ENCODE peak calls at places on chromosomes 4 and X, in four cellular contexts. F is left ventricle myocardium inferior, Q is AG09309, L is kidney. M is an unnamed sample.

GRCh38 chr4:186132577-186133277 is 28.2 kb downstream of the FAM149A start:
- DNase-seq in L (no peak), Q (no peak), F (no peak), M (no peak)

GRCh38 chrX:130028196-130028595 is 45.8 kb downstream of the BCORL1 start:
- DNase-seq in L (no peak), Q (peak; percentile 1), F (peak; percentile 35), M (peak; percentile 72)

GRCh38 chr4:100289530-100289888 is 99.2 kb upstream of the DDIT4L start:
- DNase-seq in L (no peak), Q (no peak), F (no peak), M (no peak)

GRCh38 chr4:138401330-138401729 is 159.2 kb upstream of the SLC7A11 start:
- DNase-seq in F (peak; percentile 39), Q (no peak), L (peak; percentile 69), M (no peak)

GRCh38 chr4:110480741-110481271 is 4.9 kb downstream of the ENPEP start:
- DNase-seq in F (no peak), Q (no peak), L (no peak), M (no peak)

GRCh38 chrX:10021461-10022272 is 54.5 kb downstream of the CLDN34 start:
- DNase-seq in L (no peak), Q (no peak), F (no peak), M (no peak)

GRCh38 chrX:135931644-135932487 is 38.4 kb downstream of the SAGE1 start:
- DNase-seq in F (peak; percentile 12), Q (peak; percentile 10), L (no peak), M (no peak)

GRCh38 chr4:136371231-136371630 is 1161.1 kb downstream of the PCDH18 start:
- DNase-seq in L (no peak), Q (no peak), F (no peak), M (no peak)

GRCh38 chr4:162015090-162015489 is 148.7 kb downstream of the FSTL5 start:
- DNase-seq in Q (no peak), L (no peak), F (no peak), M (no peak)

GRCh38 chr4:78659264-78659663 is 107.7 kb downstream of the ANXA3 start:
- DNase-seq in L (no peak), Q (no peak), F (no peak), M (no peak)

GRCh38 chr4:174157106-174157607 is 126.3 kb downstream of the FBXO8 start:
- DNase-seq in F (no peak), Q (no peak), L (no peak), M (no peak)

GRCh38 chrX:114841051-114841450 is 176.4 kb downstream of the IL13RA2 start:
- DNase-seq in F (no peak), L (no peak), Q (peak; percentile 18), M (no peak)

GRCh38 chrX:46683023-46683422 is 75.9 kb downstream of the SLC9A7 start:
- DNase-seq in Q (no peak), L (no peak), F (no peak), M (no peak)

GRCh38 chr4:154231796-154232478 is 259.7 kb downstream of the DCHS2 start:
- DNase-seq in Q (no peak), L (no peak), F (no peak), M (no peak)

GRCh38 chr4:37476256-37476655 is 209.9 kb downstream of the RELL1 start:
- DNase-seq in Q (no peak), L (no peak), F (no peak), M (no peak)

GRCh38 chrX:9498236-9498635 is 33.4 kb downstream of the TBL1X start:
- DNase-seq in L (no peak), Q (no peak), F (no peak), M (no peak)

GRCh38 chr4:113835005-113835404 is 73.5 kb upstream of the CAMK2D start:
- DNase-seq in Q (no peak), F (no peak), L (no peak), M (no peak)

GRCh38 chr4:113840850-113841249 is 79.3 kb upstream of the CAMK2D start:
- DNase-seq in Q (no peak), L (no peak), F (no peak), M (no peak)

GRCh38 chr4:113838421-113838820 is 76.9 kb upstream of the CAMK2D start:
- DNase-seq in L (no peak), Q (no peak), F (no peak), M (no peak)

GRCh38 chr4:113834302-113834701 is 72.8 kb upstream of the CAMK2D start:
- DNase-seq in Q (no peak), F (no peak), L (no peak), M (no peak)

GRCh38 chr4:113837397-113837796 is 75.9 kb upstream of the CAMK2D start:
- DNase-seq in Q (peak; percentile 74), F (no peak), L (no peak), M (no peak)
- TF ChIP-seq CTCF in Q (no peak), F (no peak), L (no peak), M (no peak)

DNA sequence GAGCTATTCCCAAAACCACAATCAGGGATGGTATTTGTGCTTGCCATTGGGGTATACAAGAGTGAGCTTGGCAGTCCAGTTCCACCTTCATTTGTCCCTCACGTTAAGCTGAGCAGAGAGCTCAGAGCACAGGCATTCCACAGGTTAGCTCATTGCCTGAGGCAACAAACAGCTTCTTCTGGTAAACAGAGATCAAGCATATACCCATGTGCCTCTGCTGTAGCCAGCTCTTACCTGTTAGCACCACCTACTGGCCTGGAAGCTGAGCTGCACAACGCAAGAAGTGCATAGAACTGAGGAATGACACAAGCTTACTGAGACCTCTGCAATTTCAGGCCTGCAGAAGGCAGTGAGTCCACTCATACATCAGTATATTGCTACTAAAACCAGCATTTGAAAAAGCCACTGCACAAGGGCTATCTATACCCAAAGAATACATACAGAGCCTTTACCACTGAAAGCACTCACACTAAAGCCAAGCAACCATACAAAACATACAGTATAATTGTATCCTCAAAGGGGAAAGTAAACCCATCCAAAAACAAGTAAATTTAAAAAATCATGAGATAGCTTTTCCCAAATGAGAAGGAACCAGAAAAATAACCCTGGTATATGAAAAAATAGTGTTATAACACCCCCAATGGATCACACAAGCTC is 258.3 kb upstream of the GABRA2 start:
- DNase-seq in Q (no peak), L (no peak), F (no peak), M (no peak)
- TF ChIP-seq CTCF in Q (no peak), L (peak; percentile 52), F (no peak), M (no peak)

DNA sequence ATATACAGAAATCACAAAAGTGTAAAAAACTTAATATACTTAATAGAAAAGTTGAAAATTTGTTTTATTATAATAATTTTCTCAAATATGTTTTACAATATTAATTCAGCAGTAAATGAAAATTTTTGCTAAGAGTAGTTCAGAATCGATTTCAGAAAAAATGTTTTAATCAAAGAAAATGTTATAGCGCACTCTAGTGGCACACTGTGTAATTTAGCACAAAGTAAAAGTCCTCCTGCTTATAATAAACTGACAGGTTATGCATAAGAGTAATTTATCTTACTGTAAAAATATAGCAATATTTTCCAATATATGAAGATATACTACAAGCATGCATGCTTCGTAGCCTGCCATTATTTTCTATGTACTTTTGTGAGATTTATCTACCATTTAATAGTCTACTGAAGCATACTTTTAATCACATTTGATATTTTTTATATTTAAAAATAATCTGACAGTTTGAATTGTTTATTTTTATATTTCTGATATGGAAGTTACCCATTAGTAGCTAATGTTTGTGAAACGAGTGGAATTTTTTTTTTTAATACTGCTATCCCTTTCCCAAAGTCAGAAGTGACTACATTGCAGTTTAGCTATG is 217.9 kb upstream of the KLHL4 start:
- DNase-seq in Q (peak; percentile 1), L (no peak), F (no peak), M (no peak)
- TF ChIP-seq CTCF in Q (peak; percentile 44), L (peak; percentile 8), F (peak; percentile 53), M (no peak)

GRCh38 chr4:46956451-46956850 is 36.9 kb downstream of the GABRA4 start:
- DNase-seq in Q (no peak), L (no peak), F (no peak), M (no peak)
- TF ChIP-seq CTCF in Q (no peak), L (no peak), F (no peak), M (no peak)

GRCh38 chrX:14948701-14949100 is 75.5 kb downstream of the MOSPD2 start:
- DNase-seq in L (no peak), Q (no peak), F (no peak), M (no peak)
- TF ChIP-seq CTCF in L (no peak), Q (no peak), F (no peak), M (no peak)

DNA sequence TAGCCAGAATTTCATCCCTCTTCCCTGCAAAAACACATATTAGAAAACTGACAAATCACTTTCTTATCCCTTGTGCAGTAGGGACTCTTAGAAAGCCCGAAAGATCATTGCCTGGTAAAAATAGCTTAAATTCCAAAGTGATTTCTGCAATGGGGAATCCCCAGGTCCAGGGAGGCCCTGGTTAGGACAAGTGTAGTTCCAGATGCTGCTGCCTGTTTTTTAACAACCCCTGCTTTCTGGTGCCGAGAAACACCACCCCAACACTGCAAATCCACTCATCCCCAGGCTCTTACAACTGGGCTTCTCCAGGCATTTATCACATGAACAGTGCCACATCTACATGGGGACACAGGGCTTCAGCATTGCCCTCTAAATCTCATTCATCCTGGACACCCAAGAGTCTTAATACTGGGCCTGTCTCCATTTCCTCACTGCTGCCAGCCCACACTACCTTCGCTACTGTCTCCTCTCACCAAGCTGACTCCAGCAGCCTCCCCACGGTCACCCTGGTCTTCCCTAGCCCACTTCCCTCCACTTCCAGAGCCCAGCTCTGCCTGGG is 112.2 kb upstream of the PSAPL1 start:
- DNase-seq in L (no peak), Q (peak; percentile 71), F (no peak), M (no peak)
- TF ChIP-seq CTCF in L (no peak), Q (no peak), F (no peak), M (no peak)

M was measured in mucosa of descending colon.